ENCODE peak calls at places on chromosomes 1 and 21, in seven cellular contexts. D is GM12878, S is H1, E is SK-N-SH, Z is HepG2, J is K562, C is HCT116. Q is an unnamed sample.

GRCh38 chr1:192969091-192969490 is 90.1 kb downstream of the UCHL5 start:
- DNase-seq in J (no peak), E (no peak), Z (no peak), S (no peak), C (no peak), D (no peak), Q (no peak)

GRCh38 chr1:152878042-152878441 is at the start of gene SMCP:
- DNase-seq in C (no peak), J (peak; percentile 27), E (no peak), D (no peak), S (peak; percentile 84), Z (no peak), Q (peak; percentile 31)

GRCh38 chr1:101366513-101367215 is 129.8 kb downstream of the S1PR1 start:
- DNase-seq in C (no peak), J (no peak), Z (no peak), E (no peak), D (no peak), S (no peak), Q (no peak)

GRCh38 chr21:37074195-37074510 is 1.1 kb downstream of the TTC3 start:
- DNase-seq in E (peak; percentile 45), C (no peak), J (peak; percentile 37), S (no peak), D (no peak), Z (no peak), Q (no peak)

GRCh38 chr1:94160811-94161210 is 39.9 kb upstream of the ABCA4 start:
- DNase-seq in J (no peak), Z (peak; percentile 6), D (no peak), E (no peak), S (no peak), C (peak; percentile 43), Q (no peak)

GRCh38 chr1:232982238-232982944 is 32.0 kb downstream of the NTPCR start:
- DNase-seq in C (no peak), Z (no peak), D (no peak), J (no peak), S (no peak), E (no peak), Q (peak; percentile 51)

GRCh38 chr21:22796147-22796546 is 1797.9 kb downstream of the NCAM2 start:
- DNase-seq in D (no peak), E (no peak), Z (no peak), S (no peak), J (no peak), C (no peak), Q (no peak)

GRCh38 chr1:172918478-172918877 is 132.3 kb downstream of the TNFSF18 start:
- DNase-seq in J (no peak), C (no peak), E (no peak), D (no peak), Z (no peak), S (no peak), Q (no peak)

GRCh38 chr1:188462837-188463236 is 1634.1 kb downstream of the PLA2G4A start:
- DNase-seq in E (no peak), D (no peak), S (no peak), C (no peak), Z (no peak), J (no peak), Q (no peak)

GRCh38 chr1:224851210-224851849 is 78.1 kb upstream of the DNAH14 start:
- DNase-seq in J (peak; percentile 52), Z (peak; percentile 9), E (peak; percentile 45), C (peak; percentile 35), D (peak; percentile 41), S (peak; percentile 91), Q (peak; percentile 51)

GRCh38 chr1:183769956-183770815 is 34.7 kb upstream of the RGL1 start:
- DNase-seq in S (no peak), E (no peak), D (no peak), Z (no peak), C (no peak), J (no peak), Q (no peak)

GRCh38 chr1:17004466-17005364 is 7.0 kb downstream of the ATP13A2 start:
- DNase-seq in J (no peak), Z (no peak), C (no peak), S (no peak), E (peak; percentile 50), D (no peak), Q (no peak)

GRCh38 chr1:159828916-159829634 is 2.4 kb downstream of the SLAMF8 start:
- DNase-seq in S (peak; percentile 67), E (peak; percentile 20), C (peak; percentile 29), Z (peak; percentile 5), J (peak; percentile 46), D (peak; percentile 40), Q (peak; percentile 73)

DNA sequence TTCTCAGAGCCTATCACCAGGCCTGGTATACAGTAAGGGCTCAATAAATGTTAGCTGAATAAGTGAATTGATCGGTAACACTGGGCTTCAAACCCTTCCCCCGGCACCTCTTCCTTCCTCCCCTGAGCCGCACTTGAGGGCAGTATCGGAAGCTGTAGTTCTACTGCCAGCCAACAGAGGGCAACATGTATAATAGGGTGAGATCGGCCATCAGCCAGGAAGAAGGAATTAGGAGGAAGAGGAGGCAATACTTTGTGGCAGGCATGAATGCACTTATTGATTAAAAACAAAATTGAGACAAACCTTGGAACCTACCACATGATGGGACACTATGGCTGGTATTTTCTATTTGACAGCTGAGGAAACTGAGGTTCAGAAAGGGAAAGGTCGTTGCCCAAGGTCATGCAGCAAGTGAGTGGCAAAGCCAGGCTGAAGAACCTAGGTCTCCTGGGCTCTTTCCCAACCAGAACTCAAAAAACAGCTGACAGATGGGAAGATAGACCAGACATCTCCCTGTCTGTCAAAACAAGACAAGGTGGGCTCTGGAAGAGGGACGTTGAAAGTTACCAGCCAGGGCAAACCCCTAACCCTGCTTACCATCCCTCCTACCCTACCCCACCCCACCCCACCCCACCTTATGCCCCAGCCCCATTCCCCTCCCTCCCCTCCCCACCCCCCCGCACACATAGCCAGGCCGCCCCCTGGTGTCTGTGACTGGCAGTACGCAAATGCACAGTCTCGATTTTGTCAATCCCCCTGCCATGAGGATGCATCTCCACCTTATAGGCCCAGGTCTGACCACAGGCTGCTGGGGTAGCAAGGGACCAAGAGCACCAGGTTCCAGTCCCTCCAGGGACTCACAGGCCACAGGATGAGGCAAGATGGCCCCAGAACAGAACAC is 107.3 kb upstream of the RUNX3 start:
- DNase-seq in J (peak; percentile 82), C (peak; percentile 48), E (peak; percentile 78), S (peak; percentile 82), D (no peak), Z (peak; percentile 41), Q (peak; percentile 18)
- TF ChIP-seq JUND in J (peak; percentile 37), C (no peak), E (no peak), S (no peak), D (no peak), Z (no peak), Q (no peak)

GRCh38 chr1:211579434-211580302 is 707 bp upstream of the SLC30A1 start:
- DNase-seq in Z (peak; percentile 87), D (no peak), E (no peak), J (no peak), S (no peak), C (no peak), Q (no peak)
- TF ChIP-seq JUND in Z (no peak), D (no peak), E (no peak), J (peak; percentile 16), S (no peak), C (no peak), Q (no peak)

GRCh38 chr1:95953005-95953404 is 719.0 kb downstream of the RWDD3 start:
- DNase-seq in E (peak; percentile 27), S (no peak), Z (no peak), J (no peak), D (no peak), C (peak; percentile 6), Q (peak; percentile 48)
- TF ChIP-seq JUND in E (no peak), S (no peak), Z (no peak), J (no peak), D (no peak), C (no peak), Q (no peak)

GRCh38 chr21:34770581-34770980 is 101.8 kb downstream of the CLIC6 start:
- DNase-seq in E (no peak), J (no peak), S (no peak), Z (no peak), C (no peak), D (no peak), Q (no peak)

GRCh38 chr21:34779860-34780259 is 111.1 kb downstream of the CLIC6 start:
- DNase-seq in D (no peak), C (no peak), E (no peak), J (no peak), Z (no peak), S (no peak), Q (no peak)

GRCh38 chr21:34771512-34772028 is 102.8 kb downstream of the CLIC6 start:
- DNase-seq in J (no peak), Z (peak; percentile 89), D (no peak), S (peak; percentile 3), C (peak; percentile 80), E (no peak), Q (no peak)

GRCh38 chr21:34774750-34775149 is 106.0 kb downstream of the CLIC6 start:
- DNase-seq in C (no peak), J (no peak), S (no peak), D (no peak), E (no peak), Z (peak; percentile 50), Q (no peak)

GRCh38 chr21:34775793-34776192 is 107.0 kb downstream of the CLIC6 start:
- DNase-seq in E (no peak), J (no peak), D (no peak), S (no peak), C (no peak), Z (no peak), Q (no peak)
- TF ChIP-seq JUND in E (no peak), J (no peak), D (no peak), S (no peak), C (no peak), Z (no peak), Q (no peak)

Q was measured in T47D.